ENCODE peak calls at places on chromosomes 16 and 17, in ten cellular contexts. H is Kasumi-1; L is AG09319; O is kidney epithelial cell; N is cardiac fibroblast; Z is activated T-helper 1 cell treated with Interleukin-2 at 50 U/mL for 16 hours; Q is HL-60; A is kidney glomerular epithelial cell; B is activated CD8-positive, alpha-beta memory T cell treated with anti-CD3 and anti-CD28 coated beads, Interleukin-2, amount 10 ng/mL, durations not matched to agents 7 days and 5 days; C is T1000. P is an unnamed sample.

GRCh38 chr17:17496189-17497064 is at the start of gene RASD1:
- DNase-seq in A (peak; percentile 60), H (peak; percentile 39), L (peak; percentile 75), N (peak; percentile 90), Q (peak; percentile 55), O (no peak), B (peak; percentile 85), Z (peak; percentile 72), C (peak; percentile 94), P (peak; percentile 43)

GRCh38 chr17:67260051-67260987 is 15.3 kb upstream of the HELZ start:
- DNase-seq in A (no peak), N (peak; percentile 94), H (peak; percentile 89), Q (peak; percentile 71), B (no peak), C (no peak), L (peak; percentile 50), Z (no peak), O (no peak), P (no peak)

GRCh38 chr16:89572042-89572441 is 3.5 kb upstream of the CPNE7 start:
- DNase-seq in H (no peak), A (no peak), B (no peak), L (no peak), Z (no peak), C (no peak), O (no peak), N (no peak), Q (no peak), P (no peak)

GRCh38 chr17:81566461-81567126 is 14.4 kb upstream of the FAAP100 start:
- DNase-seq in H (peak; percentile 99), Q (peak; percentile 87), B (no peak), N (peak; percentile 97), O (peak; percentile 85), C (peak; percentile 81), A (peak; percentile 100), L (no peak), Z (no peak), P (peak; percentile 92)

GRCh38 chr17:77507116-77507885 is 366.5 kb downstream of the SEC14L1 start:
- DNase-seq in B (no peak), A (no peak), H (no peak), Q (no peak), C (no peak), Z (no peak), O (no peak), N (no peak), L (no peak), P (no peak)

GRCh38 chr17:68289936-68290267 is 1.0 kb downstream of the SLC16A6 start:
- DNase-seq in A (no peak), O (no peak), N (no peak), Z (no peak), Q (no peak), B (no peak), L (no peak), C (no peak), H (peak; percentile 38), P (no peak)

GRCh38 chr16:23836404-23837291 is 865 bp downstream of the PRKCB start:
- DNase-seq in H (peak; percentile 31), Z (peak; percentile 42), C (no peak), O (no peak), L (no peak), B (peak; percentile 79), A (no peak), Q (peak; percentile 73), N (no peak), P (no peak)

GRCh38 chr16:83515395-83515794 is 292.4 kb upstream of the HSBP1 start:
- DNase-seq in B (no peak), L (no peak), H (no peak), Z (no peak), C (no peak), A (no peak), N (no peak), Q (no peak), O (no peak), P (no peak)

GRCh38 chr16:84228321-84228838 is 11.4 kb downstream of the KCNG4 start:
- DNase-seq in N (peak; percentile 92), C (peak; percentile 82), O (peak; percentile 67), Z (no peak), L (peak; percentile 58), Q (no peak), A (peak; percentile 92), H (no peak), B (no peak), P (peak; percentile 46)

GRCh38 chr17:72700226-72700625 is 392.3 kb downstream of the SLC39A11 start:
- DNase-seq in H (no peak), N (no peak), L (no peak), Z (no peak), B (no peak), C (no peak), A (no peak), Q (no peak), O (no peak), P (no peak)